ENCODE peak calls at places on chromosomes 12 and 14, in nine cellular contexts. X is pancreas, I is Caco-2, F is A673, Y is stomach, A is heart right ventricle, K is lower lobe of right lung, B is lower leg skin, P is aorta. L is an unnamed sample.

GRCh38 chr12:55818886-55819285 is 1.0 kb downstream of the ORMDL2 start:
- DNase-seq in I (no peak), Y (no peak), B (no peak), K (no peak), A (no peak), F (no peak), X (no peak), P (no peak), L (peak; percentile 19)

GRCh38 chr14:105351410-105351809 is 36.9 kb downstream of the PACS2 start:
- DNase-seq in A (no peak), I (no peak), P (no peak), B (no peak), Y (no peak), K (no peak), F (no peak), X (no peak), L (no peak)

GRCh38 chr14:101068293-101068957 is 164.9 kb upstream of the RTL1 start:
- DNase-seq in P (peak; percentile 17), K (peak; percentile 32), Y (no peak), F (peak; percentile 21), A (no peak), X (no peak), B (peak; percentile 49), I (peak; percentile 8), L (no peak)

GRCh38 chr14:62269204-62269603 is 507.0 kb downstream of the SNAPC1 start:
- DNase-seq in B (no peak), X (no peak), F (no peak), I (no peak), K (no peak), A (no peak), P (no peak), Y (no peak), L (peak; percentile 21)

GRCh38 chr12:92341333-92341691 is 195.7 kb upstream of the BTG1 start:
- DNase-seq in Y (no peak), P (no peak), F (no peak), I (no peak), K (no peak), X (no peak), B (no peak), A (no peak), L (no peak)

GRCh38 chr14:105187116-105187515 is 6.0 kb upstream of the NUDT14 start:
- DNase-seq in B (no peak), F (no peak), P (no peak), X (no peak), A (no peak), I (no peak), K (no peak), Y (no peak), L (no peak)

GRCh38 chr12:92036771-92037453 is 108.7 kb downstream of the BTG1 start:
- DNase-seq in K (no peak), I (no peak), B (no peak), Y (no peak), F (peak; percentile 23), X (no peak), A (no peak), P (no peak), L (no peak)

GRCh38 chr12:13976028-13976584 is 5.3 kb downstream of the GRIN2B start:
- DNase-seq in A (no peak), B (no peak), K (no peak), X (no peak), Y (no peak), I (no peak), F (peak; percentile 9), P (no peak), L (peak; percentile 8)

GRCh38 chr14:59776468-59776867 is 94.1 kb downstream of the RTN1 start:
- DNase-seq in A (no peak), X (no peak), Y (no peak), P (no peak), F (no peak), K (no peak), I (no peak), B (no peak), L (no peak)

GRCh38 chr14:103057028-103057371 is 349 bp downstream of the CDC42BPB start:
- DNase-seq in F (peak; percentile 27), Y (no peak), K (peak; percentile 68), A (peak; percentile 48), P (no peak), X (no peak), I (no peak), B (no peak), L (no peak)

GRCh38 chr14:85711620-85712019 is 181.7 kb downstream of the FLRT2 start:
- DNase-seq in A (no peak), B (no peak), Y (no peak), I (no peak), F (no peak), K (no peak), P (no peak), X (no peak), L (no peak)

GRCh38 chr12:1688086-1688710 is 2.7 kb upstream of the ADIPOR2 start:
- DNase-seq in F (no peak), A (no peak), K (no peak), Y (no peak), X (no peak), B (no peak), P (no peak), I (no peak), L (no peak)

GRCh38 chr14:74947353-74948227 is 7.8 kb downstream of the PGF start:
- DNase-seq in I (no peak), K (no peak), F (no peak), A (no peak), B (no peak), X (no peak), Y (no peak), P (no peak), L (no peak)

GRCh38 chr14:74945261-74945851 is 10.0 kb downstream of the PGF start:
- DNase-seq in F (peak; percentile 58), A (no peak), Y (no peak), I (no peak), P (peak; percentile 58), B (no peak), K (no peak), X (peak; percentile 59), L (no peak)

GRCh38 chr14:74948228-74949175 is 6.9 kb downstream of the PGF start:
- DNase-seq in I (no peak), P (no peak), A (no peak), B (no peak), X (no peak), F (no peak), K (no peak), Y (no peak), L (no peak)

GRCh38 chr14:74946659-74947281 is 8.6 kb downstream of the PGF start:
- DNase-seq in B (no peak), Y (no peak), A (no peak), X (no peak), F (no peak), K (no peak), I (no peak), P (peak; percentile 59), L (no peak)

GRCh38 chr14:74945852-74946658 is 9.3 kb downstream of the PGF start:
- DNase-seq in K (peak; percentile 72), F (peak; percentile 83), X (peak; percentile 85), B (peak; percentile 95), P (peak; percentile 85), I (peak; percentile 77), A (peak; percentile 76), Y (peak; percentile 78), L (no peak)
- H3K4me3 ChIP-seq in K (no peak overlapping the region), F (no peak overlapping the region), X (no peak overlapping the region), B (no peak overlapping the region), P (no peak overlapping the region), I (no peak overlapping the region), A (no peak overlapping the region), Y (no peak overlapping the region), L (peak overlapping the region; percentile 1)

DNA sequence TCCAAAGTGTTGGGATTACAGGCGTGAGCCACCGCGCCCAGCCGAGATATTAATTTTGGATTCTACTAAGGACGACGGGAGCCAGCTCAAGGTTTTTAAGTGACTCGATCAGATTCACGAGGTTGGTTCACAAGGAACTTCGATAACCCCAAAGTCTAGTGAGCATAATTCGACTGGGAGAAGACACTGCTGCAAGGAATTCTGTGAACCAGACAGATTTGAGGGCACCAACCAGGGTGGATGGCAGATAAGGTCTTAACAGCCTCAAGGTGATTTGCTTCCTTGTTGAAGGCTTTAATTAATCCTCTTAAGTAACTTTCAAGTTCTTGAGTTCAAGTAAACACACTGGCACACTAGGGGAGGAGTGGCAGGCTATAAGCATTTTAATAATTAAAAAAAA is 1.1 kb upstream of the KLHDC2 start:
- DNase-seq in I (no peak), P (no peak), A (no peak), F (peak; percentile 3), B (no peak), K (no peak), Y (no peak), X (no peak), L (no peak)
- H3K4me3 ChIP-seq in I (peak overlapping the region; percentile 99), P (peak overlapping the region; percentile 95), A (peak overlapping the region; percentile 98), F (peak overlapping the region; percentile 99), B (no peak overlapping the region), K (peak overlapping the region; percentile 85), Y (peak overlapping the region; percentile 80), X (peak overlapping the region; percentile 59), L (peak overlapping the region; percentile 91)

DNA sequence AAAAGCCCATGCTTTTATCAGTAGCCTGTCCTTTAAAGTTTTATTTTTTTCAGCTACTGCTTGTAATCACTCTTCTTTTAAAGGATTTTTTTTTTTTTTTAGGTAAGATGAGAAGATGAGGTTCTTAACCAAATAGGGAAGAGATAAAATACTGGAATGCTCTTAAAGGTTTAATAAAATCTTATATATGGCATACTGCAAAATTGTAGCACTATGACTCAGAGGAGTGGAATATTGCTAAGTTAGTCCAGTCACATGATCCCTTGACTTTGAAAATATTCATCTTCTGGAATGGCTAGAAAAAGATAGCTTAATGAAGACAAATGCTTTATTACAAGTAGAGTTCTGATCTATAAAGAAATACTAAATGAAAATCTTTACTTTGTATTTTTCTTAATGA is 116.6 kb downstream of the NAV3 start:
- DNase-seq in F (peak; percentile 18), A (no peak), X (no peak), I (no peak), B (no peak), K (no peak), Y (no peak), P (no peak), L (no peak)
- H3K4me3 ChIP-seq in F (no peak overlapping the region), A (no peak overlapping the region), X (no peak overlapping the region), I (no peak overlapping the region), B (no peak overlapping the region), K (no peak overlapping the region), Y (no peak overlapping the region), P (no peak overlapping the region), L (no peak overlapping the region)

DNA sequence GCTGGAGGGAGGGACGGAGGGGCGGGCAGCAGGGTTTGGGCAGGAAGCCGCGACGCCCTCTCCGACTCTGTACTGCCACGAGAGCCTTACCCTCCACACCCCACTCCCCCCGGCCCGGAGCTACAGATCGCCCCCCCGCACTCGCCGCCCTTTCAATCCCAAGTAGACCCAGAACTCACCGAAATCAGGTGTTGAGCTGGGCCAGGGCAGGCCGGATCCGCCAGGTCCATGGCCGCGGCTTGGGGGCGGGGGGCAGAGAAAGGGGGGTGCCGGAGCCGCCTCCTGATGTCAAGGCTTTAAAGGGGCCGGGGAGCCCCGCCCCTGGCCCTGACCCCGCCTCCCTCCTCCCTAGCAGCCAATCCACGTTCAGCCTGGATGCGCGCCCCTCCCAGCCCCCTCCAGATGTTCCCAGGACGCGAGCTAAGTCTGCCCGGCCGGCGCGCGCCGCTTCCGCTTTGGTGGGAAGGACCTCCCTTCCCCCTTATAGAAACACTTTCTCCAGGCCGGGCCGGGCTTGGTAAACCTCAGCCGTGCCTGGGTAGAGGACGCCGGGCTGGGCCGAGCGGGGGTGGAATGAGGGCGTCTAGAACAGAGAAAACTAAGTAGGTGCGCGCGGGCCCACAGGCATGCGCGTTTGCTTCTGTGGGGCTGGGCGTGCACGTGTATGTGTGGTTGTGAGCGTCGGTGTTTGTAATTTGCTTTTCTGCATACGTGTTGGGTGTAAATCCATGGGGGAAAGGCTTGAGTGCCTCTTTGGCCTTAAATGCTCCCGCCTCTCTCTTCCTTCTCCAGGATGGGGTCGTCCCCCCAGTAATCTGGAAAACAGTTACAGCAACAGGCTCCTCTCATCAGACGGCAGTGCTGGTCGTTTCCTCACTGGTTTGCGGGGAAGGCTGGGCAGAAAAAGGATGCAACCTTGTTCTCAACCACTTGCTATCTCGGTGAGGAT is at the start of gene NCKAP5L:
- DNase-seq in B (peak; percentile 99), X (peak; percentile 98), P (peak; percentile 99), K (peak; percentile 99), A (peak; percentile 98), Y (peak; percentile 96), F (peak; percentile 98), I (peak; percentile 97), L (peak; percentile 99)
- H3K4me3 ChIP-seq in B (peak within 1 kb of the TSS; percentile 66), X (peak within 1 kb of the TSS; percentile 51), P (peak within 1 kb of the TSS; percentile 79), K (peak within 1 kb of the TSS; percentile 86), A (peak within 1 kb of the TSS; percentile 88), Y (peak within 1 kb of the TSS; percentile 95), F (peak within 1 kb of the TSS; percentile 71), I (peak within 1 kb of the TSS; percentile 85), L (peak within 1 kb of the TSS; percentile 90)

L was measured in esophagus muscularis mucosa.